ENCODE peak calls at places on chromosomes 1 and 21, in six cellular contexts. R is stomach, G is sigmoid colon, Z is HL-60, B is mesothelial cell of epicardium, H is AG04450. I is an unnamed sample.

GRCh38 chr21:44391345-44392091 is 38.1 kb downstream of the TRPM2 start:
- DNase-seq in B (peak), G (peak), H (no peak), Z (peak), R (peak), I (peak)

GRCh38 chr1:22283596-22283995 is 140.7 kb upstream of the WNT4 start:
- DNase-seq in B (no peak), G (no peak), H (no peak), Z (no peak), R (peak), I (no peak)

GRCh38 chr1:36884029-36884701 is 150.2 kb downstream of the GRIK3 start:
- DNase-seq in B (peak), G (no peak), H (no peak), R (peak), Z (no peak), I (peak)

GRCh38 chr1:54937469-54937868 is 43.0 kb upstream of the TMEM61 start:
- DNase-seq in G (no peak), Z (no peak), R (no peak), B (no peak), H (no peak), I (no peak)

GRCh38 chr1:167086033-167086432 is 4.1 kb downstream of the GPA33 start:
- DNase-seq in Z (no peak), R (no peak), G (no peak), H (no peak), B (no peak), I (no peak)

GRCh38 chr1:56355422-56355821 is 223.9 kb downstream of the PLPP3 start:
- DNase-seq in B (no peak), H (no peak), Z (no peak), G (no peak), R (no peak), I (no peak)

GRCh38 chr1:39500862-39501389 is 9.5 kb downstream of the BMP8A start:
- DNase-seq in B (no peak), G (no peak), H (no peak), Z (no peak), R (no peak), I (no peak)

GRCh38 chr1:39508857-39509305 is 17.4 kb downstream of the BMP8A start:
- DNase-seq in G (peak), B (no peak), Z (no peak), R (no peak), H (no peak), I (no peak)

GRCh38 chr21:15058718-15059316 is 6.0 kb downstream of the NRIP1 start:
- DNase-seq in G (no peak), Z (no peak), H (no peak), R (no peak), B (no peak), I (no peak)

GRCh38 chr1:1777510-1777909 is 760 bp downstream of the NADK start:
- DNase-seq in B (no peak), R (no peak), H (no peak), G (peak), Z (no peak), I (no peak)

GRCh38 chr1:227894831-227895451 is 52.8 kb downstream of the WNT9A start:
- DNase-seq in G (no peak), Z (no peak), R (peak), B (peak), H (no peak), I (no peak)

GRCh38 chr1:180365039-180365438 is 135.0 kb downstream of the LHX4 start:
- DNase-seq in R (no peak), Z (no peak), B (no peak), H (no peak), G (no peak), I (no peak)
- TF ChIP-seq CTCF in R (no peak), Z (peak), B (no peak), H (no peak), G (no peak), I (peak)

GRCh38 chr1:23484253-23485001 is 448 bp upstream of the ASAP3 start:
- DNase-seq in Z (peak), R (peak), G (peak), H (peak), B (peak), I (peak)

GRCh38 chr1:23485002-23485332 is 988 bp upstream of the ASAP3 start:
- DNase-seq in B (no peak), Z (no peak), H (no peak), G (no peak), R (no peak), I (no peak)

GRCh38 chr1:23481026-23481597 is 2.9 kb downstream of the ASAP3 start:
- DNase-seq in H (no peak), Z (no peak), B (no peak), G (no peak), R (no peak), I (no peak)

GRCh38 chr1:23481904-23482303 is 2.1 kb downstream of the ASAP3 start:
- DNase-seq in R (no peak), B (no peak), G (no peak), Z (no peak), H (no peak), I (no peak)

GRCh38 chr1:23483327-23484252 is at the start of gene ASAP3:
- DNase-seq in B (peak), R (peak), G (peak), Z (no peak), H (no peak), I (no peak)
- TF ChIP-seq CTCF in B (no peak), R (no peak), G (peak), Z (no peak), H (no peak), I (peak)

GRCh38 chr1:99525313-99525712 is 120.6 kb upstream of the PALMD start:
- DNase-seq in B (no peak), G (no peak), Z (no peak), R (no peak), H (no peak), I (no peak)

GRCh38 chr1:99529002-99529401 is 116.9 kb upstream of the PALMD start:
- DNase-seq in H (no peak), G (no peak), B (no peak), Z (no peak), R (no peak), I (no peak)

GRCh38 chr1:99527545-99527944 is 118.4 kb upstream of the PALMD start:
- DNase-seq in R (no peak), Z (no peak), H (no peak), B (no peak), G (no peak), I (no peak)

GRCh38 chr1:99531578-99532570 is 114.0 kb upstream of the PALMD start:
- DNase-seq in H (no peak), B (no peak), G (no peak), Z (no peak), R (no peak), I (no peak)

GRCh38 chr1:99527078-99527477 is 118.8 kb upstream of the PALMD start:
- DNase-seq in B (no peak), H (no peak), R (no peak), G (no peak), Z (no peak), I (no peak)
- TF ChIP-seq CTCF in B (no peak), H (peak), R (no peak), G (no peak), Z (no peak), I (no peak)

GRCh38 chr1:117815926-117816325 is 113.5 kb downstream of the GDAP2 start:
- DNase-seq in B (no peak), H (no peak), R (no peak), Z (no peak), G (no peak), I (no peak)
- TF ChIP-seq CTCF in B (no peak), H (peak), R (no peak), Z (no peak), G (no peak), I (no peak)

I was measured in GM20000.